ENCODE peak calls at places on chromosomes 12 and 14, in four cellular contexts. R is WERI-Rb-1, K is IMR-90, L is fibroblast of lung. U is an unnamed sample.

GRCh38 chr12:86834217-86834616 is 578.0 kb upstream of the MGAT4C start:
- DNase-seq in R (no peak), K (no peak), L (no peak), U (peak)

GRCh38 chr12:101685121-101685520 is 12.3 kb upstream of the CHPT1 start:
- DNase-seq in R (no peak), K (no peak), L (peak), U (no peak)

GRCh38 chr12:26032719-26033241 is 74.3 kb downstream of the RASSF8 start:
- DNase-seq in R (no peak), K (no peak), L (peak), U (peak)

GRCh38 chr14:75979641-75980422 is 2.0 kb downstream of the TGFB3 start:
- DNase-seq in R (no peak), K (no peak), L (no peak), U (no peak)

GRCh38 chr14:98069712-98070133 is 1202.3 kb downstream of the BCL11B start:
- DNase-seq in R (no peak), K (no peak), L (peak), U (peak)

GRCh38 chr14:74579447-74580274 is 32.4 kb downstream of the LTBP2 start:
- DNase-seq in R (no peak), K (peak), L (peak), U (peak)

GRCh38 chr12:105769486-105769885 is 369.3 kb downstream of the NUAK1 start:
- DNase-seq in R (no peak), K (peak), L (peak), U (no peak)

GRCh38 chr14:103442288-103442687 is 57.1 kb downstream of the MARK3 start:
- DNase-seq in R (no peak), K (peak), L (no peak), U (peak)

GRCh38 chr12:25328082-25328712 is 77.5 kb upstream of the KRAS start:
- DNase-seq in R (no peak), K (peak), L (peak), U (peak)

GRCh38 chr12:100808777-100809176 is 14.2 kb downstream of the ANO4 start:
- DNase-seq in R (no peak), K (no peak), L (no peak), U (no peak)

GRCh38 chr12:58509116-58509885 is 411.0 kb downstream of the LRIG3 start:
- DNase-seq in R (no peak), K (peak), L (peak), U (peak)

GRCh38 chr14:24310666-24311604 is at the start of gene LTB4R:
- DNase-seq in R (no peak), K (peak), L (peak), U (peak)

GRCh38 chr14:21244546-21244945 is 24.7 kb downstream of the HNRNPC start:
- DNase-seq in R (no peak), K (no peak), L (no peak), U (no peak)

GRCh38 chr14:21236948-21237797 is 32.1 kb downstream of the HNRNPC start:
- DNase-seq in R (no peak), K (no peak), L (no peak), U (no peak)

GRCh38 chr14:21238823-21239518 is 30.3 kb downstream of the HNRNPC start:
- DNase-seq in R (no peak), K (no peak), L (no peak), U (no peak)

GRCh38 chr14:21240417-21240816 is 28.8 kb downstream of the HNRNPC start:
- DNase-seq in R (no peak), K (no peak), L (no peak), U (no peak)

GRCh38 chr14:21241218-21241819 is 27.9 kb downstream of the HNRNPC start:
- DNase-seq in R (no peak), K (peak), L (no peak), U (peak)
- TF ChIP-seq CTCF in R (no peak), K (peak), L (peak), U (no peak)

DNA sequence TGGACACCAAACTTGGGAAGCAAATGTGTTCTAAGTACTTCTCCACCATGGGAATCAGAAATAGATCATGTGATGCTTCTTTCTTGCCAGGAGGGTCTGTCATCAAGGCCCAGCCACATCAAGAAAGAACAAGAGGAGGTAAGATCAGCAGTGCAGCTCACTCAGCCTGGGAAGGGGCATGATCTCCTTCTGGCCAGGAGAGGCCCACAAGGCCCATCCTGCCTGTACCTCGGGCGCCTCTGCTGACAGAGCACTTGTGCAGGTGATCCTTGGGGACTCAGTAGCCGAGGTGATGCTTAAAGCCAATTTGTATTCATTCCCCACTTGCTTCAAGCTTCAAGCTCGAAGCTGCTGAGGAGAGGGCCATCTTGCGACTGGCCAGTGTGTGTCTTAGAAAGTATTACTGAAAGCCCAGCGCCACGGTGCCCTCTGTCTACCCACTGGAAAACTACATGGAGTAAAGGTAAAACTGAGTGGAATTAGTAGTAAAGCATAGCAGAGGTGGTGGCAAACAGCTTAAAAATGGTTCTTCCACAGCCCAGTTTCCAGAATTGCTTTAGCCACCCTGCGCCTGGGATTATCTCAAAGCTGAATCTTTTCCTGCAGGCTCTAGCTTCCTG is 26.2 kb downstream of the RTRAF start:
- DNase-seq in R (peak), K (peak), L (peak), U (peak)
- TF ChIP-seq CTCF in R (peak), K (peak), L (peak), U (peak)

DNA sequence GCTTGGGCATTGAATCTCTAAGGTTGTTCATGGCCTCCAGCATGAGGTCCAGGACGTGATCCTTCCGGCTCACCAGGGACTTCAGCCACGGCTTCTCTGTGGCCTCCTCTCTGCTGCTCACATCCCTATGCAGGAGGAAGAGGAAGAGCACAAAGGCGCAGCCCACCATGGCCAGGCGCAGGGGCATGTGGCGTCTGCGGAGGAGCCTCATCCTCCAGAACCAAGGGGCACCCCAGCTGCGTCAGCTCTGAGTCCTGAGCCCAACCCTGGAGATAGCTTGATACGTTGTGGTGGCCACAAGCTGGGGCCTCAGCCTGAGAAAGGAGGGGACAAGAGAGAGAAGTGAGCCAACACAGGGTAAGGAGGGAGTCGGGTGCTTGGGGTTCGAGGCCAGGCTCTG is 11.6 kb downstream of the GALNT6 start:
- DNase-seq in R (no peak), K (no peak), L (no peak), U (no peak)
- TF ChIP-seq CTCF in R (no peak), K (no peak), L (no peak), U (no peak)

DNA sequence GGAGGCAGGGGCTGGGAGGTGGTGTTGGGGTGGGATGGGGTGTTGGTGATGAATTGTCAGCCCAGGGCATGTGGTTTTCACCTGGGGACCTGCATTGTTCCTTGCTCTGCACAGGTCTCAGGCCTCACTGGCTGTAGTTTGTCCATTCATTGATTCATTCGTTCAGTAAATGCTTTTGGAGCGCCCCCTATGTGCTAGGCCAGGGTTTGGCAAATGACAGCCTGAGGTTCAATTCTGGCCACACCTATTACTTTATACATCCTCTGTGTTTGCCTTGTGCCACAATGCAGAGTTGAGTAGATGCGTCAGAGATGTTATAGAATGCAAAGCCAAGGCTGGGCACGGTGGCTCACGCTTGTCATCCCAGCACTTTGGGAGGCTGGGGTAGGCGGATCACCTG is 4.7 kb downstream of the ADCK1 start:
- DNase-seq in R (peak), K (no peak), L (no peak), U (peak)
- TF ChIP-seq CTCF in R (peak), K (peak), L (peak), U (peak)

GRCh38 chr12:113837528-113838296 is 128.4 kb downstream of the RBM19 start:
- DNase-seq in R (no peak), K (no peak), L (no peak), U (no peak)
- TF ChIP-seq CTCF in R (peak), K (peak), L (peak), U (peak)

DNA sequence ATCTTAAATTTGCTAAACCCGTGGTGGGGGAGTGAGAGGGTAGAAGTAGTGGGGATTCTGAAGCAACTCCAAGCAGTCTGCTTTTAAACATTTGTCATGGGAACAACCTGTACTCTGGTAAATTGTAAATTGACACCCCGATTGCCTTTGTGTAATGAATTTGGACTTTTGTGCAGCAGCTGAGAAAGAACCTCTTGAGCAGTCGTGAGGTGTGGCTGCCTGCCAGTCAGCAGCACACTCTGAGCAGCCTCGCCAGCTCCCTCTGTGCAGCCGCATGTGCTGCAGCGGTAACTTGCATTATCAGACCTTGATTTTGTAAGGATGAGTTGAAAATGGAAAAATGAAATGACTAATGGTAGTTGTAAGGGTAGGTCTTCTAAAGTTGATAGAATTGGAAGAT is 74.3 kb downstream of the SUSD6 start:
- DNase-seq in R (no peak), K (peak), L (peak), U (peak)
- TF ChIP-seq CTCF in R (no peak), K (no peak), L (peak), U (peak)

DNA sequence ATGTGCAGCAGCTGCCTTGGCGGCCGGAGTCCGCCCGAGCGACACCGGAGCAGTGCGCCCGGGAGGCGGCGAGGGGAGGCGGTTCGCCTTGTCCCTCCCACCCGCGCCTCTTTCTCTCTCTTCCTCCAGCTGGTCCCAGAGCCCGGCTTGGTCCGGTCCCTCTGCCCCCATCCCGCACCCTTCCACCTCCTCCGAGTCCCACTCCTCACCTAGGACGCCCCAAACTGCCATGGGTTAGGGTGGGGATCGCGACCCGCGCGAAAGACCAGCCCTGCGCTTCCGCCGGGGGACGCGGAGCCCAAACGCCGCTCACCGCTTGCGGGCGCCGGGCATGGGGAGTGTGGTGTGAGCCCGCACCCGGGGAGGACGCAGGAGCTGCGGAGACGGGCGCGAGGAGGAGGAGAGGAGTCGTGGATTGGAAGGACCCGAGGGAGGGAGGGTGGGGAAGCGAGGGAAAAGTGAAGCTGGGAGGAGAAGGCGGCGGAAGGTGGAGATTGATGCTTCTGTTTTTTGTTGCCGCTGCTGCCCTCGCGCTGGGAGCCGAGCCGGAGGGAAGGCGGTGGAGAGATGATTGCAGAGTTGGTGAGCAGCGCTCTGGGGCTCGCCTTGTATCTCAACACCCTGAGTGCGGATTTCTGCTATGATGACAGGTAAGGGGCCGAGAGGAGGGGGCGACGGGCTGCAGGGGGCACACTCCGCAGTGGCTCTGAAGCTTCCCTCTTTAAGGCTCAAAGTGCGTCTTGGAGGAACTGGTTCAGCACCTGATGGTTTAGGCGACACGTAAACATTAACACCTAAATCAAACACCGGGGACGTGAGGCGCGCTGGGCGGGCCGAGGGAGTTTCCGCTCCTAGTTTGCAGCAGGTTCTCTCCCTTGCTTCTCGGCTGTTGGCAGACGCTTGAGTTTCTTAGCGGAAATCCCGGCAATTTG is 580 bp downstream of the TMTC2 start:
- DNase-seq in R (peak), K (peak), L (peak), U (peak)
- TF ChIP-seq CTCF in R (peak), K (no peak), L (no peak), U (peak)

U was measured in choroid plexus epithelial cell.